ENCODE peak calls at places on chromosome 3, in four cellular contexts. L, D, G and N are unnamed samples. For H3K36me3, the result is how much of the 10 kb centered on the place peaks cover.

GRCh38 chr3:98343647-98344507 is 9.8 kb upstream of the OR5K4 start:
- DNase-seq in L (peak), D (no peak), G (peak), N (no peak)

GRCh38 chr3:81974754-81975153 is 213.3 kb upstream of the GBE1 start:
- DNase-seq in L (no peak), D (no peak), G (no peak), N (no peak)

GRCh38 chr3:10162147-10162546 is 2.6 kb upstream of the IRAK2 start:
- DNase-seq in L (no peak), D (no peak), G (no peak), N (no peak)

GRCh38 chr3:189337672-189338071 is 165.9 kb downstream of the TPRG1 start:
- DNase-seq in L (no peak), D (no peak), G (no peak), N (no peak)

GRCh38 chr3:58016710-58017109 is 8.5 kb downstream of the FLNB start:
- DNase-seq in L (no peak), D (no peak), G (no peak), N (no peak)

GRCh38 chr3:64667887-64668581 is 19.8 kb downstream of the ADAMTS9 start:
- DNase-seq in L (no peak), D (no peak), G (no peak), N (no peak)

GRCh38 chr3:67781218-67781617 is 126.8 kb upstream of the SUCLG2 start:
- DNase-seq in L (no peak), D (no peak), G (no peak), N (no peak)

GRCh38 chr3:29385056-29385455 is 104.2 kb downstream of the RBMS3 start:
- DNase-seq in L (no peak), D (no peak), G (no peak), N (no peak)

GRCh38 chr3:30140356-30140755 is 466.0 kb upstream of the TGFBR2 start:
- DNase-seq in L (no peak), D (no peak), G (no peak), N (no peak)

GRCh38 chr3:29329986-29330514 is 49.2 kb downstream of the RBMS3 start:
- DNase-seq in L (no peak), D (no peak), G (no peak), N (no peak)

GRCh38 chr3:154844863-154845262 is 235.3 kb upstream of the MME start:
- DNase-seq in L (no peak), D (no peak), G (no peak), N (no peak)

GRCh38 chr3:131081224-131081623 is 54.5 kb downstream of the NEK11 start:
- DNase-seq in L (no peak), D (no peak), G (no peak), N (no peak)

GRCh38 chr3:72186485-72186864 is 401.5 kb upstream of the PROK2 start:
- DNase-seq in L (no peak), D (no peak), G (no peak), N (no peak)

GRCh38 chr3:127059032-127059560 is 76.2 kb downstream of the PLXNA1 start:
- DNase-seq in L (no peak), D (no peak), G (no peak), N (no peak)

GRCh38 chr3:73148653-73149052 is 87.2 kb downstream of the EBLN2 start:
- DNase-seq in L (no peak), D (no peak), G (no peak), N (no peak)

GRCh38 chr3:138072816-138073215 is 42.6 kb downstream of the DZIP1L start:
- DNase-seq in L (no peak), D (no peak), G (no peak), N (no peak)

GRCh38 chr3:138112362-138112761 is 3.0 kb downstream of the DZIP1L start:
- DNase-seq in L (no peak), D (no peak), G (no peak), N (no peak)

DNA sequence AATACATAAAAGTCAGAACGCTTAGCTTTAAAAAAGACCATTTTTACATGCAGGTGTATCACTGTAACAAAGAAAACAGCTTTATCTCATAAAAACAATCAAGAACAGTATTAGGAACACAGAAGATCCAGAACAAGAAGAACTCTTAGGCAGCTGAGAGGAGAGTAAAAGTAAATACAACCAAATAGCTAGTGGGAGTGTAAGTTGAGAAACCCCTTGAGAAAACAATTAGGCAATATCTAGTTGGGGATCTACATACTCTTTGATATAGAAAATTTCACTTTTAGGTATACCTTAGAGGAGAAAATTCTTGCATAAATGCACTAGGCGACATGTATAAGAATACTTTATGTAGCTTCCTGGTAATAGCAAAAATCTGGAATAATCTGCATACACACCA is 7.5 kb downstream of the TMF1 start:
- DNase-seq in L (no peak), D (no peak), G (no peak), N (no peak)
- H3K36me3 ChIP-seq in L (half or more), D (under half), G (half or more), N (under half)

DNA sequence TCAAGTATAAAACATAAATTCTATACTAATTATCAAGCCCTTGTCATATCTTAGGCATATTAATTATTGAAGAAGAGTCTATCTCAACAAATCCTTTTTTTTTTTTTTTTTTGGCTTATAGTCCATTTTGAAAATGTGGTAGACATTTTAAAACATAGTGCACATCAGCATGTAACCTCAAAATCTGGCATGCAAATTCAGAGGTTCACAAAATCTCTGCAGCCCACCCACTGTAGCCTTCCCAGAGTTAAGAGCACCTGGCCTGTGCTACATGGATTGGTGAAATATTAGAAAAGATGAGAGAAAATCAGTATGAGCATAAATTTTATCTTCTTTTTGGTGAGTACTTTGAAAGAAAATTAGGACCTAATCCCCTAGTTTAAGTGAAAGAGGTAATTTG is 84.8 kb downstream of the MBNL1 start:
- DNase-seq in L (no peak), D (no peak), G (no peak), N (no peak)
- H3K36me3 ChIP-seq in L (under half), D (under half), G (under half), N (under half)

GRCh38 chr3:123920383-123920782 is 36.3 kb upstream of the MYLK start:
- DNase-seq in L (no peak), D (no peak), G (no peak), N (no peak)

GRCh38 chr3:123914829-123915228 is 30.7 kb upstream of the MYLK start:
- DNase-seq in L (no peak), D (no peak), G (no peak), N (no peak)

GRCh38 chr3:123920868-123921267 is 36.7 kb upstream of the MYLK start:
- DNase-seq in L (no peak), D (no peak), G (no peak), N (no peak)

DNA sequence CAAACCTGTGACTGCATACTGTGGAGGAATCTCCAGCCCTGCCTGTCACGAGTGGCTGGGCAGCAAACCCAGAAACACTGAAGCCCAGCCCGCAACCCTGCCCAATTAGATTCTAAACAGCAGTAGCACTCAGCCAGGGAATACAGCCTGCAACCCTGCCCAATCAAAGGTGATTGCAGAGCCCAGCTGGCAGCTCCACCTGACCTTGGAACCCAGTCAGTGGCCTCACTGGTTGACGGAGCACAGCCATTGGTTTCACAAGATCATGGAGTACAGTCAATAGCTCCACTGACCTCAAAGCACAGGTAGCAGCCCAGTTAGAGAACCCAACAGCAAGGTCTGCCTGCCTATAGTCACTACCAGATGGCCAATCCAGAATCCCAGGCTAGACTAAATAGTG is 35.2 kb upstream of the MYLK start:
- DNase-seq in L (no peak), D (no peak), G (no peak), N (no peak)
- H3K36me3 ChIP-seq in L (under half), D (under half), G (half or more), N (under half)

GRCh38 chr3:45967724-45968123 is 24.5 kb downstream of the CXCR6 start:
- DNase-seq in L (no peak), D (no peak), G (no peak), N (no peak)

GRCh38 chr3:45969152-45969551 is 25.9 kb downstream of the CXCR6 start:
- DNase-seq in L (no peak), D (no peak), G (no peak), N (no peak)

GRCh38 chr3:45968706-45969105 is 25.4 kb downstream of the CXCR6 start:
- DNase-seq in L (no peak), D (no peak), G (no peak), N (no peak)

GRCh38 chr3:45968149-45968548 is 24.9 kb downstream of the CXCR6 start:
- DNase-seq in L (no peak), D (no peak), G (no peak), N (no peak)

GRCh38 chr3:45969953-45970352 is 25.7 kb downstream of the FYCO1 start:
- DNase-seq in L (no peak), D (no peak), G (no peak), N (no peak)
- H3K36me3 ChIP-seq in L (under half), D (under half), G (half or more), N (under half)

GRCh38 chr3:56613016-56613415 is 56.0 kb downstream of the CCDC66 start:
- DNase-seq in L (no peak), D (no peak), G (no peak), N (peak)

GRCh38 chr3:56610669-56611335 is 53.8 kb downstream of the CCDC66 start:
- DNase-seq in L (peak), D (no peak), G (no peak), N (no peak)

GRCh38 chr3:56616479-56617006 is 59.6 kb downstream of the CCDC66 start:
- DNase-seq in L (no peak), D (no peak), G (no peak), N (no peak)

GRCh38 chr3:56612146-56612545 is 55.2 kb downstream of the CCDC66 start:
- DNase-seq in L (no peak), D (no peak), G (no peak), N (no peak)

DNA sequence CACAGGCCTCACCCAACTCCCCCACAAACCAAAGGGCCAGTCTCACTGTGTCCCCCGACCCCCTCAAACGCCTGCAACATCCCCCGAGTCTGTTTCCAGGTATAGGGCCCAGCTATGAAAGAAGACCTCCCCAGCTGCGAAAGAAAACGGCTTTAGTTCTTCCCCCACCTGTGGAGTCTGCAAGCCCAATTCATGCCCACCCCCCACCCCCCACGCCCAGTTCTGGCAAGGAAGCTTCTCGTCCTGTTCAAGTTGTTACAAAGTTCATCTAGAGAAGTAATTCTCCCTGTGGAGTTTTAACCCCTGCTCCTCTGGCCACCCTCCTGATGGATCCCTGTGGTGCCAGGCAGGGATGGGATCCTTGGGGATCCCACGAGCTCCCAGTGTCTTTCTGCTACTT is 54.4 kb downstream of the CCDC66 start:
- DNase-seq in L (no peak), D (no peak), G (no peak), N (no peak)
- H3K36me3 ChIP-seq in L (under half), D (under half), G (half or more), N (under half)

GRCh38 chr3:196053487-196053886 is 28.4 kb downstream of the TFRC start:
- DNase-seq in L (no peak), D (no peak), G (no peak), N (no peak)
- H3K36me3 ChIP-seq in L (half or more), D (half or more), G (half or more), N (half or more)

DNA sequence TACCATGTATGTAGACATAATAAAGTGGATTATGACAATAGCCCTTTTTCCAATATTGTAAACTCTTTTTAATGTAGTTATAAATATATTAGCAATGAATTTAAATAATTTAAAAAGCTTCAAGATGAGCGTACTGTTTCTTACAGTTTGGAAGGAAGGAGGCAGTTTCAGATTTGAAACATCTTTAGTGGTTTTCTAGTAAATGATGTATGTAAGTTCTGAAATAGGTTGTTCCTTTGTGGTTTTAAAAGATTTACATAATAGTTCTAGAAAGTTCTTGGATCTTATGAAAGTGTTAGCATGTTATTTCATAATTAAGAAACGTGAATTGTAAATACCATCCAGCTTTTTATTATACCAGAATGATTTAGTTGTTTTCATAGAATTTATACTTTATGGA is 16.0 kb downstream of the DNAJC19 start:
- DNase-seq in L (no peak), D (no peak), G (no peak), N (no peak)
- H3K36me3 ChIP-seq in L (under half), D (under half), G (half or more), N (under half)

DNA sequence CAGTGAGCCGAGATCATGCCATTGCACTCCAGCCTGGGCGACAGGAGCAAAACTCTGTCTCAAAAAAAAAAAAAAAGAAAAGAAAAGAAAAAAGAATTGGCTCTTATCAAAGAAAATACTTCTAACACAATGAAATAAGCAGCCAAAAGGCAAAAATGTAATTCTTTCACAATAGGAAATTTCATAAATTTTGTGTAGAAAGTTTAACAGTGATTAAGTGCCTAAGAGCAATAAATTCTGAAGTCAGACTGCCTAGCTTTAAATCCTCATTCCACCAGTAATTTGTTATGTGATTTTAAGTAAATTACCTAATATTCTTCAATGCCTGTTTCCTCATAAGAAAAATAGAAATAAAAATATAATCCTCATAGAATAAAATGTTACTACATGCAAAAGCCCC is 24.6 kb downstream of the HLTF start:
- DNase-seq in L (no peak), D (no peak), G (no peak), N (no peak)
- H3K36me3 ChIP-seq in L (under half), D (under half), G (half or more), N (under half)

GRCh38 chr3:159127021-159127392 is 325.2 kb downstream of the MFSD1 start:
- DNase-seq in L (no peak), D (no peak), G (no peak), N (no peak)
- H3K36me3 ChIP-seq in L (under half), D (under half), G (under half), N (under half)

GRCh38 chr3:122582390-122582789 is 4.9 kb downstream of the PARP15 start:
- DNase-seq in L (no peak), D (no peak), G (no peak), N (no peak)
- H3K36me3 ChIP-seq in L (under half), D (under half), G (under half), N (under half)